ENCODE peak calls at places on chromosomes 5 and 9, in four cellular contexts. O is GM12891, P is HL-60, N is GM12878. X is an unnamed sample.

GRCh38 chr9:133545494-133546286 is 11.2 kb downstream of the ADAMTSL2 start:
- DNase-seq in P (no peak), O (no peak), N (no peak), X (no peak)

GRCh38 chr5:56426658-56427057 is 193.5 kb upstream of the ANKRD55 start:
- DNase-seq in O (no peak), P (no peak), N (no peak), X (no peak)

GRCh38 chr9:107852891-107853290 is 363.3 kb upstream of the KLF4 start:
- DNase-seq in O (no peak), P (no peak), N (no peak), X (no peak)

GRCh38 chr5:14309864-14310531 is 166.9 kb downstream of the TRIO start:
- DNase-seq in P (no peak), N (no peak), O (no peak), X (no peak)

GRCh38 chr9:78973906-78974305 is 597.9 kb upstream of the TLE4 start:
- DNase-seq in P (no peak), O (no peak), N (no peak), X (no peak)

GRCh38 chr5:107673106-107673367 is 2.3 kb upstream of the EFNA5 start:
- DNase-seq in O (no peak), N (no peak), P (no peak), X (no peak)

GRCh38 chr5:218457-219289 is 553 bp downstream of the SDHA start:
- DNase-seq in P (peak; percentile 22), O (no peak), N (no peak), X (peak; percentile 63)

GRCh38 chr5:6473284-6473683 is 24.6 kb downstream of the UBE2QL1 start:
- DNase-seq in N (no peak), P (no peak), O (no peak), X (no peak)

GRCh38 chr5:73637565-73637964 is 11.6 kb downstream of the ARHGEF28 start:
- DNase-seq in N (no peak), P (no peak), O (no peak), X (no peak)

GRCh38 chr5:124580925-124581821 is 165.3 kb downstream of the ZNF608 start:
- DNase-seq in N (no peak), P (no peak), O (no peak), X (no peak)

GRCh38 chr9:91042024-91042423 is 240.4 kb downstream of the SYK start:
- DNase-seq in P (no peak), N (no peak), O (no peak), X (no peak)

GRCh38 chr5:73624888-73625287 is 1.1 kb upstream of the ARHGEF28 start:
- DNase-seq in P (no peak), N (no peak), O (no peak), X (no peak)

GRCh38 chr9:93603906-93604326 is 27.5 kb downstream of the PHF2 start:
- DNase-seq in P (no peak), N (no peak), O (no peak), X (no peak)

GRCh38 chr5:91070761-91071429 is 312.2 kb downstream of the ARRDC3 start:
- DNase-seq in P (no peak), O (no peak), N (no peak), X (no peak)
- TF ChIP-seq SPI1 in P (no peak), O (no peak), N (no peak), X (no peak)

GRCh38 chr5:1944408-1944807 is 61.7 kb upstream of the IRX4 start:
- DNase-seq in P (no peak), O (no peak), N (no peak), X (no peak)
- TF ChIP-seq SPI1 in P (no peak), O (no peak), N (no peak), X (no peak)

DNA sequence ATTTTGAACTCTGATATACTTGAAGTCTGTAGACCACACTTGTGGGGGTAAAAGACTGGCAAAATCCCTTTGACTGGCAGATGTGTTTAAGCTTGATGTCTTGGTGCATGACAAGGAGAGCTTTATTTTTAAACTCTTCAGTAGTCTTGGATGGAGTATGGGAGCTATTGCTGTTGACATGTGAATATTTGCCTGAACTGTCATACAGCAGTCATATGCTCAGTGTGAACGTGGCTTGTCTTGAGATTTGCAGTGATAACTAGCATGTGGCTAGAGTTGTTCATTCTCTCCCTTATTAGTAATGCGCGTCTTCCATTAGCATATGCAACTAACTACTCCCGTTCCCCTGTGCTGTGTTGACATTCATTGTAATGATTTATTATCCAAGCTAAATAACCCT is 523.7 kb upstream of the WWC1 start:
- DNase-seq in O (no peak), N (no peak), P (no peak), X (no peak)
- TF ChIP-seq SPI1 in O (no peak), N (no peak), P (no peak), X (no peak)

DNA sequence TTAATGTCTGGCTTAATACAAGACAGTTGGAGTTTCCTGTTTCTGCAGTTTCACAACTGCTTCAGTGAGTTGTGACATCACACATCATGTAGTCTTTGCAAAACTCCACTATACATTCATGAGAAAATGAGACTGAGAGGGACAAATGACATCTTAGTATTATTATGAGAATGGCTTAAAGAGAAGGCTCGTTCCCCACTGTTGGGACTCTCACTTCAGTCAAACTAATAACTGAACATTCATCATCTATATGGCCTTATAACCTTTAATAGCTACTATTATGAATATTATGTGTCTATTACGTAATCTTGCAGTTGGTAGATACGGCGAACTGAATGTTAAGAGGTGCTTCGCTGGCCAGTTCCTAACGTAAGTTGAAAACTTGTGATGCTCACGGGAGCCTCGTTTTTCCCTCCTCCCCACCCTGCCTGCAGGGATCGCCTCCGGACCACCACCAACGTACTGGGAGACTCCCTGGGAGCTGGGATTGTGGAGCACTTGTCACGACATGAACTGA is 79.3 kb downstream of the SLC1A3 start:
- DNase-seq in N (no peak), O (no peak), P (peak; percentile 79), X (no peak)
- TF ChIP-seq SPI1 in N (no peak), O (no peak), P (peak; percentile 16), X (no peak)